ENCODE peak calls at places on chromosomes 1 and 21, in four cellular contexts. One of them, this sample, is unnamed.

GRCh38 chr1:41380979-41381690 is 19.9 kb downstream of the FOXO6 start:
- DNase-seq in cardiac fibroblast: no peak
- DNase-seq in GM03348: peak; percentile 61
- DNase-seq in hypothalamus: no peak
- DNase-seq in this sample: peak; percentile 77

GRCh38 chr21:17848228-17848627 is 29.1 kb upstream of the C21orf91 start:
- DNase-seq in cardiac fibroblast: peak; percentile 92
- DNase-seq in GM03348: peak; percentile 89
- DNase-seq in hypothalamus: no peak
- DNase-seq in this sample: peak; percentile 62

GRCh38 chr1:4690951-4691675 is 36.7 kb downstream of the AJAP1 start:
- DNase-seq in cardiac fibroblast: no peak
- DNase-seq in GM03348: no peak
- DNase-seq in hypothalamus: no peak
- DNase-seq in this sample: no peak

GRCh38 chr21:40253112-40253511 is 385.9 kb downstream of the PCP4 start:
- DNase-seq in cardiac fibroblast: no peak
- DNase-seq in GM03348: no peak
- DNase-seq in hypothalamus: no peak
- DNase-seq in this sample: no peak

GRCh38 chr21:33402011-33402979 is 918 bp upstream of the IFNGR2 start:
- DNase-seq in cardiac fibroblast: peak; percentile 83
- DNase-seq in GM03348: peak; percentile 86
- DNase-seq in hypothalamus: peak; percentile 20
- DNase-seq in this sample: peak; percentile 53

GRCh38 chr1:14970115-14970798 is 183.3 kb upstream of the TMEM51 start:
- DNase-seq in cardiac fibroblast: peak; percentile 72
- DNase-seq in GM03348: peak; percentile 92
- DNase-seq in hypothalamus: no peak
- DNase-seq in this sample: peak; percentile 36

GRCh38 chr1:201999625-202000238 is 10.7 kb upstream of the ELF3 start:
- DNase-seq in cardiac fibroblast: peak; percentile 64
- DNase-seq in GM03348: peak; percentile 65
- DNase-seq in hypothalamus: no peak
- DNase-seq in this sample: peak; percentile 53

GRCh38 chr1:226948996-226949395 is 8.9 kb downstream of the COQ8A start:
- DNase-seq in cardiac fibroblast: no peak
- DNase-seq in GM03348: no peak
- DNase-seq in hypothalamus: no peak
- DNase-seq in this sample: no peak

GRCh38 chr21:44872568-44873355 is 728 bp downstream of the PTTG1IP start:
- DNase-seq in cardiac fibroblast: peak; percentile 40
- DNase-seq in GM03348: peak; percentile 29
- DNase-seq in hypothalamus: no peak
- DNase-seq in this sample: no peak

GRCh38 chr1:54299037-54299436 is 99.1 kb downstream of the MRPL37 start:
- DNase-seq in cardiac fibroblast: no peak
- DNase-seq in GM03348: no peak
- DNase-seq in hypothalamus: no peak
- DNase-seq in this sample: no peak

GRCh38 chr1:87983841-87984240 is 655.2 kb downstream of the LMO4 start:
- DNase-seq in cardiac fibroblast: no peak
- DNase-seq in GM03348: no peak
- DNase-seq in hypothalamus: no peak
- DNase-seq in this sample: no peak

GRCh38 chr1:212858461-212859265 is 588 bp downstream of the FLVCR1 start:
- DNase-seq in cardiac fibroblast: peak; percentile 39
- DNase-seq in GM03348: peak; percentile 52
- DNase-seq in hypothalamus: no peak
- DNase-seq in this sample: peak; percentile 21

GRCh38 chr1:32878183-32878582 is 7.5 kb upstream of the FNDC5 start:
- DNase-seq in cardiac fibroblast: peak; percentile 54
- DNase-seq in GM03348: peak; percentile 45
- DNase-seq in hypothalamus: no peak
- DNase-seq in this sample: no peak

GRCh38 chr1:2241820-2242219 is 13.7 kb downstream of the SKI start:
- DNase-seq in cardiac fibroblast: no peak
- DNase-seq in GM03348: no peak
- DNase-seq in hypothalamus: no peak
- DNase-seq in this sample: no peak

This sample was measured in putamen.